ENCODE peak calls at places on chromosomes 1 and 21, in six cellular contexts. H is HepG2, I is GM12891, D is K562, N is H1, K is GM12878. O is an unnamed sample.

GRCh38 chr21:40846566-40847411 is at the start of gene DSCAM:
- DNase-seq in D (no peak), K (no peak), N (no peak), H (no peak), I (no peak), O (no peak)

GRCh38 chr1:204443871-204444581 is 32.4 kb upstream of the PPP1R15B start:
- DNase-seq in I (no peak), N (no peak), K (no peak), D (peak), H (no peak), O (no peak)

GRCh38 chr1:80509965-80510522 is 1290.7 kb upstream of the ADGRL2 start:
- DNase-seq in K (no peak), H (no peak), I (no peak), N (peak), D (no peak), O (no peak)

GRCh38 chr1:108565081-108565480 is 5.2 kb downstream of the EEIG2 start:
- DNase-seq in D (no peak), N (no peak), K (no peak), H (no peak), I (no peak), O (no peak)

GRCh38 chr1:234525156-234525774 is 46.3 kb upstream of the TARBP1 start:
- DNase-seq in H (no peak), D (no peak), K (no peak), I (no peak), N (no peak), O (no peak)

GRCh38 chr1:154575951-154576566 is 8.5 kb downstream of the CHRNB2 start:
- DNase-seq in I (no peak), H (no peak), N (no peak), D (no peak), K (no peak), O (no peak)

GRCh38 chr1:93061895-93062792 is 16.9 kb upstream of the MTF2 start:
- DNase-seq in I (no peak), N (no peak), D (peak), K (no peak), H (peak), O (no peak)

GRCh38 chr21:45639206-45640000 is 4.1 kb upstream of the PCBP3 start:
- DNase-seq in K (no peak), I (no peak), D (no peak), H (no peak), N (no peak), O (no peak)

GRCh38 chr1:10250663-10251062 is 40.3 kb downstream of the KIF1B start:
- DNase-seq in N (no peak), K (no peak), I (no peak), H (no peak), D (no peak), O (no peak)

GRCh38 chr1:119816407-119816806 is 5.1 kb upstream of the REG4 start:
- DNase-seq in K (no peak), N (no peak), I (no peak), D (peak), H (peak), O (no peak)

GRCh38 chr1:12180903-12181302 is 14.1 kb downstream of the TNFRSF1B start:
- DNase-seq in D (no peak), K (no peak), I (no peak), H (no peak), N (no peak), O (no peak)

GRCh38 chr1:175314300-175314699 is 121.7 kb upstream of the KIAA0040 start:
- DNase-seq in K (no peak), D (no peak), H (no peak), N (no peak), I (no peak), O (no peak)

GRCh38 chr1:244207935-244208244 is 156.8 kb downstream of the ZBTB18 start:
- DNase-seq in H (peak), D (no peak), K (no peak), I (no peak), N (no peak), O (no peak)

GRCh38 chr1:116153692-116154031 is 42.5 kb downstream of the MAB21L3 start:
- DNase-seq in I (no peak), D (no peak), N (no peak), H (no peak), K (no peak), O (no peak)

GRCh38 chr1:116152950-116153691 is 41.9 kb downstream of the MAB21L3 start:
- DNase-seq in H (peak), K (no peak), I (no peak), N (no peak), D (no peak), O (no peak)

GRCh38 chr1:116152577-116152943 is 41.4 kb downstream of the MAB21L3 start:
- DNase-seq in N (no peak), K (no peak), I (no peak), D (no peak), H (no peak), O (no peak)

GRCh38 chr1:116150368-116150767 is 39.2 kb downstream of the MAB21L3 start:
- DNase-seq in N (no peak), I (no peak), K (no peak), D (no peak), H (no peak), O (no peak)

GRCh38 chr1:116151739-116152576 is 40.8 kb downstream of the MAB21L3 start:
- DNase-seq in H (no peak), D (peak), I (peak), K (peak), N (peak), O (peak)
- TF ChIP-seq POLR2AphosphoS5 in H (no peak), D (no peak), I (no peak), K (no peak), N (no peak), O (no peak)

GRCh38 chr1:21913763-21914162 is 23.3 kb downstream of the HSPG2 start:
- DNase-seq in K (no peak), N (no peak), D (no peak), H (no peak), I (no peak), O (no peak)

GRCh38 chr1:21910528-21911204 is 26.4 kb downstream of the HSPG2 start:
- DNase-seq in D (no peak), H (no peak), I (no peak), K (no peak), N (no peak), O (no peak)

GRCh38 chr1:21913258-21913657 is 23.9 kb downstream of the HSPG2 start:
- DNase-seq in N (no peak), I (no peak), D (no peak), K (no peak), H (no peak), O (no peak)

GRCh38 chr1:21911205-21912001 is 25.7 kb downstream of the HSPG2 start:
- DNase-seq in I (no peak), N (no peak), K (no peak), H (peak), D (peak), O (no peak)

GRCh38 chr1:21912038-21912758 is 24.9 kb downstream of the HSPG2 start:
- DNase-seq in D (no peak), K (no peak), I (no peak), N (no peak), H (no peak), O (no peak)
- TF ChIP-seq POLR2A in D (no peak), K (no peak), I (no peak), N (no peak), H (no peak), O (no peak)

GRCh38 chr1:63669151-63669961 is 76.1 kb downstream of the PGM1 start:
- DNase-seq in H (no peak), K (no peak), I (no peak), D (no peak), N (no peak), O (no peak)

GRCh38 chr1:63665410-63665809 is 72.2 kb downstream of the PGM1 start:
- DNase-seq in H (no peak), K (no peak), N (no peak), I (no peak), D (no peak), O (no peak)

GRCh38 chr1:63670164-63670563 is 77.0 kb downstream of the PGM1 start:
- DNase-seq in N (no peak), H (no peak), K (no peak), I (no peak), D (no peak), O (no peak)

GRCh38 chr1:63665824-63666223 is 72.6 kb downstream of the PGM1 start:
- DNase-seq in D (no peak), H (no peak), I (no peak), K (no peak), N (no peak), O (no peak)

GRCh38 chr1:63668298-63668697 is 75.1 kb downstream of the PGM1 start:
- DNase-seq in H (no peak), I (no peak), K (no peak), D (no peak), N (no peak), O (no peak)
- TF ChIP-seq TAF1 in H (no peak), I (no peak), K (no peak), D (no peak), N (no peak), O (no peak)

GRCh38 chr1:159949123-159949522 is 3.7 kb upstream of the IGSF9 start:
- DNase-seq in D (peak), H (no peak), K (no peak), N (no peak), I (no peak), O (no peak)
- TF ChIP-seq POLR2AphosphoS5 in D (no peak), H (no peak), K (no peak), N (no peak), I (no peak), O (no peak)

DNA sequence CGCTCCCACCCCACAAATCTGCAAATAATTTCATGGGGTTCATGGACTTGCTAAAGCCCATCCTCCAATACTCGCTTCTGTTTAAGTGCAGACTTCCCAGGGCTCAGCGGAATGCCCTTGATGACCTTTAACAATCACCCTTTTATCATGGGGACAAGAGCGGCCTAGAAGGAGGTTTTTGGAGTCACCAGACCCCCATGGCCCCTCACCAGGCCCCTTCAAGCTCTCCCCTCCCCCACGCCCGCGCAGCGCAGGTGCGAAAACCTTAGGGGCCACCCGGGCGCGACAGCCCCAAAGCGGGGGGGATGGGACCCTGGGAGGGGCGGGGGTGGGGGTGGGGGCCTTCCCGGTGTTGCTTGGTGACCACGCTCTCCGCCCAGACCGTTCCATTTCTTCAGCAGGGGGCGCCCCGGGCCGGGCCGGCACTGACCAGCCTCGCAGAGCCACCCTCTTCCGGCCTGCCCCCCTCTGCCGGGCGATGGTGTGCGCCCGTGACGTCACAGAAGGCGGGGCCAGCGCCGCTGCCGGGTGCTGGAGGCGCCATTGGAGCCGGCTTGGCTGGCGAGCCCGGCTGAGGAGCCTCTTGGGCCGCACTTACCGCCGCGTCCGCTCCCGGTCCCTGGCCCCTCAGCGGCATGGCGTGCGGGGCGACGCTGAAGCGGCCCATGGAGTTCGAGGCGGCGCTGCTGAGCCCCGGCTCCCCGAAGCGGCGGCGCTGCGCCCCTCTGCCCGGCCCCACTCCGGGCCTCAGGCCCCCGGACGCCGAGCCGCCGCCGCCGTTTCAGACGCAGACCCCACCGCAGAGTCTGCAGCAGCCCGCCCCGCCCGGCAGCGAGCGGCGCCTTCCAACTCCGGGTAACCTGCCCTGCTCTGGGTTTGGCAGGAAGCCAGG is at the start of gene AKIRIN1:
- DNase-seq in N (peak), D (peak), K (peak), I (peak), H (peak), O (peak)
- TF ChIP-seq POLR2A in N (peak), D (peak), K (peak), I (peak), H (peak), O (peak)

GRCh38 chr1:179709841-179710329 is 33.2 kb upstream of the FAM163A start:
- DNase-seq in N (no peak), I (no peak), H (no peak), D (no peak), K (peak), O (no peak)
- TF ChIP-seq TAF1 in N (no peak), I (no peak), H (no peak), D (no peak), K (no peak), O (no peak)

GRCh38 chr1:184533915-184534314 is 147.1 kb downstream of the C1orf21 start:
- DNase-seq in I (no peak), N (no peak), H (no peak), K (no peak), D (no peak), O (no peak)

GRCh38 chr1:184534690-184535089 is 147.9 kb downstream of the C1orf21 start:
- DNase-seq in K (no peak), I (no peak), H (no peak), N (no peak), D (no peak), O (no peak)

GRCh38 chr1:184536246-184536985 is 149.6 kb downstream of the C1orf21 start:
- DNase-seq in K (no peak), D (no peak), N (no peak), I (no peak), H (no peak), O (no peak)

GRCh38 chr1:184533049-184533448 is 146.2 kb downstream of the C1orf21 start:
- DNase-seq in D (no peak), N (no peak), H (no peak), I (no peak), K (no peak), O (no peak)

DNA sequence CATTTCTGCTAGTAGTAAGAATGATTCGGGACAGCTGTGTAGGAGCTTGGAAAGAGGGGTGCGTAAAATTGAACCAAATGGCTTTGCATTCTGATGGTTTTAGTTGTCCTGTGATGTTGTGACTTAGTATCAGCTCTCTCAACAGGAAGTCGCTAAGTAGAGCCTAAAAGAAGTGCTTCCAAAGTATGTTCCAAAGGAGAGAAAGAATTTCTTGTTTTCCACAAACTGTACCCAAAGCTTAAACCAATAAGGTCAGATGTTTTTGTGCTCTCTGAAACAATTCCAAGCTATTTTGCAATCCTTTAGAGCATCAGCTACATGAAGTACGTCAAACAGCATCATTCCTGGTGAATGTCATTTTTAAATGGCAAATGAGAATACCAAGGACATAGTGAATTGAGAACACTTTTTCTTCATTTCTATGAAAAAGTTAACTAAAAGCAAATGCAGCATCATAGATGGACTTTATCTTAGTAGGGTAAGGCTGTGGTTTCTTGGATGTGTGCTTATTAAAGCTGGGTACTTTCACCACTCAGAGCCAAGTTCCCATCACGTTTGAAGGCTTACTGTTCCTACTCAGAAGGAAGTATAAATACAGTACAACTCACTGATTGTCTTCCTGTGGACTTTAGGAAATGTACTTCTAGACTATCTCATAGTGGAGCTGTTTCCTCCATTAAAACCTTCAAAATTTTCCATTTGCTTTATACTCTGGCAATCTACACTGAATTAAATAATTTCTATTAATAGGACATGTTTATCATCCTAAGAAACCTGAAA is 148.6 kb downstream of the C1orf21 start:
- DNase-seq in K (no peak), I (no peak), N (no peak), D (no peak), H (no peak), O (no peak)
- TF ChIP-seq POLR2AphosphoS5 in K (no peak), I (no peak), N (no peak), D (no peak), H (no peak), O (no peak)

DNA sequence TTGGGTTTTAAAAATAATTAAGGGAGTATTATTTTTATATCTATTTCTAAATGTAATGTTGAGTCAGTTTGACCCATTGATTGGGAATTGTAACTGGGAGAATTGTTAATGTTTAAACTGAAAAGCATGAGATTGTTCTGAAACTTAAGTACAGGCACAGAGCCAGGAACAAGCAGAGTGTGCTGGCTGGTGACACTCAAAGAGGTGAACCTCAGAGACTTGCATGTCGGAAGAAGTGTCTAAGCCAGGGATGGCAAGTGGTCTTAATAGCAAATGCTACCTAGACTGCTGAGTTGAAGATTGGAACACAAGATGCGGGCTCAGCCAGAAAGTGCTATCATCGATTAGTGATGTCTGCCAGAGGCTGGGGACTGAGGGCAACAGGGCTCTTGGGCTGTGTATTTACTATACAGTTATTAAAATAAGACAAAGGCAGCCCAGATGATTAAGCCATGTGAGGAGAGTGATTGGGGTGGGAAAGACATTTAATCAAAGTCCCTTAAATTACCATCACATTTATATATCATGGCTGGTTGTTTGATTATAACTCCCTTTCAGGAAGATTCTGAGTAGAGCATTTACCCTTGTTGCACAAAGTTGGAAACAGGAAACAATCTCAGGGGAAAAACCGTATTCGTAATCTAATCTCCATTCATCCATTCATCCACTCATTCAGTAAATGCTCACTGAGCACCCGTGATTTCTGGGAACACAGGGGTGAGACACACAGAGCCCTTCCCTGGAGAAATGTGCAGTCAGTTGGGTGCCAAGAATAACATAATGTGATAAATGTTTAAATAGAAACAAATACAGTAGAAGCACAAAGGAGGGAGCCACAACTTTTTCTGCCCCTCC is 42.8 kb downstream of the C8A start:
- DNase-seq in I (no peak), N (no peak), D (no peak), K (no peak), H (no peak), O (no peak)
- TF ChIP-seq POLR2A in I (no peak), N (no peak), D (no peak), K (no peak), H (no peak), O (no peak)

GRCh38 chr1:97209381-97209780 is 487.8 kb downstream of the PTBP2 start:
- DNase-seq in H (no peak), I (no peak), D (no peak), K (no peak), N (no peak), O (no peak)

GRCh38 chr1:97202481-97202880 is 480.9 kb downstream of the PTBP2 start:
- DNase-seq in H (no peak), N (no peak), K (no peak), I (no peak), D (no peak), O (no peak)

GRCh38 chr1:97200627-97201026 is 479.0 kb downstream of the PTBP2 start:
- DNase-seq in N (no peak), D (no peak), K (no peak), I (no peak), H (no peak), O (no peak)

GRCh38 chr1:97202981-97203380 is 481.4 kb downstream of the PTBP2 start:
- DNase-seq in N (no peak), K (no peak), H (no peak), D (no peak), I (no peak), O (no peak)

DNA sequence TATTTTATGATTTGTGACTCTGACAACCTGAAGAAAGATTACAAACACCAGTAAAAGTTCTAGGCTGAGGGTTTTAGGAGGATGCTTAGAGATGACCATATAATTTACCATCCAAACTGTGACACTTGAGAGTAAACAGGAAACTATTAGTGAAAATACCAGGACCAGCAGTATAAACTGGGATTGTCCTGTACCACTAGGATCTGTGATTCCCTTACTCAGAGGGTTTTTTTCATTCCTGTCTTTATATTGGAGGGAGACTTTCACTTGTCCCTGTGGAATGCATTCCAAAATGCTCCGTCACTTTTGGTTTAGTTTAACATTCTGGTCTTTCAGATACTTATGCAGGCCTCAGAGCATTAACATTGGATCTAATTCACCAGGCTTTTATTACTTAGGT is 482.9 kb downstream of the PTBP2 start:
- DNase-seq in N (no peak), H (no peak), D (no peak), I (no peak), K (no peak), O (no peak)
- TF ChIP-seq TAF1 in N (no peak), H (no peak), D (no peak), I (no peak), K (no peak), O (no peak)